ENCODE peak calls at places on chromosomes 5 and 9, in seven cellular contexts. One of them, this sample, is unnamed.

GRCh38 chr5:165630211-165630866 is 2124.9 kb downstream of the MAT2B start:
- DNase-seq in NCI-H2081: peak
- DNase-seq in SK-MEL-5: peak
- DNase-seq in stimulated activated CD8-positive, alpha-beta memory T cell treated with anti-CD3 and anti-CD28 coated beads, Interleukin-4, amount 100 ng/mL, for 48 hours: peak
- DNase-seq in OCI-M1: peak
- DNase-seq in NCI-H69: peak
- DNase-seq in GM10248: peak
- DNase-seq in this sample: peak

GRCh38 chr5:96530901-96531300 is 97.9 kb upstream of the PCSK1 start:
- DNase-seq in NCI-H2081: no peak
- DNase-seq in SK-MEL-5: no peak
- DNase-seq in stimulated activated CD8-positive, alpha-beta memory T cell treated with anti-CD3 and anti-CD28 coated beads, Interleukin-4, amount 100 ng/mL, for 48 hours: no peak
- DNase-seq in OCI-M1: no peak
- DNase-seq in NCI-H69: no peak
- DNase-seq in GM10248: no peak
- DNase-seq in this sample: no peak

GRCh38 chr9:137279741-137280477 is 2.4 kb downstream of the TOR4A start:
- DNase-seq in NCI-H2081: no peak
- DNase-seq in SK-MEL-5: no peak
- DNase-seq in stimulated activated CD8-positive, alpha-beta memory T cell treated with anti-CD3 and anti-CD28 coated beads, Interleukin-4, amount 100 ng/mL, for 48 hours: no peak
- DNase-seq in OCI-M1: no peak
- DNase-seq in NCI-H69: no peak
- DNase-seq in GM10248: no peak
- DNase-seq in this sample: no peak

GRCh38 chr5:36877667-36878420 is 1.3 kb downstream of the NIPBL start:
- DNase-seq in NCI-H2081: peak
- DNase-seq in SK-MEL-5: peak
- DNase-seq in stimulated activated CD8-positive, alpha-beta memory T cell treated with anti-CD3 and anti-CD28 coated beads, Interleukin-4, amount 100 ng/mL, for 48 hours: no peak
- DNase-seq in OCI-M1: peak
- DNase-seq in NCI-H69: peak
- DNase-seq in GM10248: peak
- DNase-seq in this sample: peak

GRCh38 chr5:95845401-95845800 is 22.9 kb upstream of the GLRX start:
- DNase-seq in NCI-H2081: no peak
- DNase-seq in SK-MEL-5: no peak
- DNase-seq in stimulated activated CD8-positive, alpha-beta memory T cell treated with anti-CD3 and anti-CD28 coated beads, Interleukin-4, amount 100 ng/mL, for 48 hours: no peak
- DNase-seq in OCI-M1: peak
- DNase-seq in NCI-H69: no peak
- DNase-seq in GM10248: no peak
- DNase-seq in this sample: no peak

GRCh38 chr9:17134843-17135577 is at the start of gene CNTLN:
- DNase-seq in NCI-H2081: peak
- DNase-seq in SK-MEL-5: peak
- DNase-seq in stimulated activated CD8-positive, alpha-beta memory T cell treated with anti-CD3 and anti-CD28 coated beads, Interleukin-4, amount 100 ng/mL, for 48 hours: peak
- DNase-seq in OCI-M1: peak
- DNase-seq in NCI-H69: peak
- DNase-seq in GM10248: peak
- DNase-seq in this sample: peak

GRCh38 chr5:113153512-113154097 is 177.0 kb downstream of the DCP2 start:
- DNase-seq in NCI-H2081: no peak
- DNase-seq in SK-MEL-5: no peak
- DNase-seq in stimulated activated CD8-positive, alpha-beta memory T cell treated with anti-CD3 and anti-CD28 coated beads, Interleukin-4, amount 100 ng/mL, for 48 hours: no peak
- DNase-seq in OCI-M1: no peak
- DNase-seq in NCI-H69: no peak
- DNase-seq in GM10248: no peak
- DNase-seq in this sample: no peak

GRCh38 chr5:38463634-38464521 is 92.6 kb downstream of the LIFR start:
- DNase-seq in NCI-H2081: no peak
- DNase-seq in SK-MEL-5: peak
- DNase-seq in stimulated activated CD8-positive, alpha-beta memory T cell treated with anti-CD3 and anti-CD28 coated beads, Interleukin-4, amount 100 ng/mL, for 48 hours: no peak
- DNase-seq in OCI-M1: no peak
- DNase-seq in NCI-H69: no peak
- DNase-seq in GM10248: no peak
- DNase-seq in this sample: no peak

GRCh38 chr9:134335490-134336173 is 9.4 kb downstream of the RXRA start:
- DNase-seq in NCI-H2081: no peak
- DNase-seq in SK-MEL-5: no peak
- DNase-seq in stimulated activated CD8-positive, alpha-beta memory T cell treated with anti-CD3 and anti-CD28 coated beads, Interleukin-4, amount 100 ng/mL, for 48 hours: no peak
- DNase-seq in OCI-M1: no peak
- DNase-seq in NCI-H69: no peak
- DNase-seq in GM10248: no peak
- DNase-seq in this sample: no peak

GRCh38 chr5:10555134-10555733 is 8.6 kb upstream of the ANKRD33B start:
- DNase-seq in NCI-H2081: peak
- DNase-seq in SK-MEL-5: peak
- DNase-seq in stimulated activated CD8-positive, alpha-beta memory T cell treated with anti-CD3 and anti-CD28 coated beads, Interleukin-4, amount 100 ng/mL, for 48 hours: no peak
- DNase-seq in OCI-M1: no peak
- DNase-seq in NCI-H69: peak
- DNase-seq in GM10248: no peak
- DNase-seq in this sample: peak

GRCh38 chr5:93307557-93307956 is 273.5 kb downstream of the NR2F1-AS1 start:
- DNase-seq in NCI-H2081: no peak
- DNase-seq in SK-MEL-5: no peak
- DNase-seq in stimulated activated CD8-positive, alpha-beta memory T cell treated with anti-CD3 and anti-CD28 coated beads, Interleukin-4, amount 100 ng/mL, for 48 hours: no peak
- DNase-seq in OCI-M1: no peak
- DNase-seq in NCI-H69: peak
- DNase-seq in GM10248: no peak
- DNase-seq in this sample: no peak

GRCh38 chr5:171855798-171856772 is 70.5 kb downstream of the SMIM23 start:
- DNase-seq in NCI-H2081: no peak
- DNase-seq in SK-MEL-5: no peak
- DNase-seq in stimulated activated CD8-positive, alpha-beta memory T cell treated with anti-CD3 and anti-CD28 coated beads, Interleukin-4, amount 100 ng/mL, for 48 hours: no peak
- DNase-seq in OCI-M1: no peak
- DNase-seq in NCI-H69: no peak
- DNase-seq in GM10248: no peak
- DNase-seq in this sample: no peak

GRCh38 chr9:78542491-78543175 is 245.7 kb downstream of the PSAT1 start:
- DNase-seq in NCI-H2081: no peak
- DNase-seq in SK-MEL-5: no peak
- DNase-seq in stimulated activated CD8-positive, alpha-beta memory T cell treated with anti-CD3 and anti-CD28 coated beads, Interleukin-4, amount 100 ng/mL, for 48 hours: no peak
- DNase-seq in OCI-M1: no peak
- DNase-seq in NCI-H69: no peak
- DNase-seq in GM10248: no peak
- DNase-seq in this sample: no peak